ENCODE peak calls at places on chromosomes 4 and X, in five cellular contexts. One of them, this sample, is unnamed. For H3K4me1, the result is how much of the 10 kb centered on the place peaks cover.

GRCh38 chr4:111775908-111776307 is 369.3 kb upstream of the FAM241A start:
- DNase-seq in GM23248: peak
- DNase-seq in heart left ventricle: no peak
- DNase-seq in lung: no peak
- DNase-seq in CD8-positive, alpha-beta T cell: no peak
- DNase-seq in this sample: no peak

GRCh38 chr4:108492816-108493595 is 127.4 kb upstream of the RPL34 start:
- DNase-seq in GM23248: peak
- DNase-seq in heart left ventricle: no peak
- DNase-seq in lung: no peak
- DNase-seq in CD8-positive, alpha-beta T cell: no peak
- DNase-seq in this sample: no peak

GRCh38 chrX:2134782-2135181 is 366.0 kb downstream of the DHRSX start:
- DNase-seq in GM23248: no peak
- DNase-seq in heart left ventricle: no peak
- DNase-seq in lung: no peak
- DNase-seq in CD8-positive, alpha-beta T cell: no peak
- DNase-seq in this sample: no peak

GRCh38 chr4:152935138-152935537 is 985 bp upstream of the FHDC1 start:
- DNase-seq in GM23248: no peak
- DNase-seq in heart left ventricle: no peak
- DNase-seq in lung: no peak
- DNase-seq in CD8-positive, alpha-beta T cell: no peak
- DNase-seq in this sample: no peak

GRCh38 chr4:26803462-26803861 is 57.2 kb upstream of the STIM2 start:
- DNase-seq in GM23248: peak
- DNase-seq in heart left ventricle: no peak
- DNase-seq in lung: no peak
- DNase-seq in CD8-positive, alpha-beta T cell: no peak
- DNase-seq in this sample: no peak

GRCh38 chrX:30246769-30247489 is at the start of gene MAGEB1:
- DNase-seq in GM23248: no peak
- DNase-seq in heart left ventricle: no peak
- DNase-seq in lung: no peak
- DNase-seq in CD8-positive, alpha-beta T cell: no peak
- DNase-seq in this sample: no peak

GRCh38 chr4:94532016-94532789 is 80.5 kb downstream of the PDLIM5 start:
- DNase-seq in GM23248: peak
- DNase-seq in heart left ventricle: no peak
- DNase-seq in lung: no peak
- DNase-seq in CD8-positive, alpha-beta T cell: no peak
- DNase-seq in this sample: no peak

GRCh38 chr4:41619161-41619560 is 81.2 kb downstream of the LIMCH1 start:
- DNase-seq in GM23248: no peak
- DNase-seq in heart left ventricle: no peak
- DNase-seq in lung: no peak
- DNase-seq in CD8-positive, alpha-beta T cell: no peak
- DNase-seq in this sample: no peak

GRCh38 chrX:1618689-1619088 is 3.8 kb downstream of the ASMT start:
- DNase-seq in GM23248: no peak
- DNase-seq in heart left ventricle: no peak
- DNase-seq in lung: no peak
- DNase-seq in CD8-positive, alpha-beta T cell: no peak
- DNase-seq in this sample: no peak

GRCh38 chrX:54922547-54922946 is 1.9 kb downstream of the TRO start:
- DNase-seq in GM23248: no peak
- DNase-seq in heart left ventricle: no peak
- DNase-seq in lung: no peak
- DNase-seq in CD8-positive, alpha-beta T cell: no peak
- DNase-seq in this sample: no peak

GRCh38 chr4:38114435-38114834 is 154.2 kb downstream of the PTTG2 start:
- DNase-seq in GM23248: peak
- DNase-seq in heart left ventricle: no peak
- DNase-seq in lung: no peak
- DNase-seq in CD8-positive, alpha-beta T cell: no peak
- DNase-seq in this sample: no peak

GRCh38 chrX:104750146-104750699 is 184.2 kb downstream of the IL1RAPL2 start:
- DNase-seq in GM23248: no peak
- DNase-seq in heart left ventricle: no peak
- DNase-seq in lung: no peak
- DNase-seq in CD8-positive, alpha-beta T cell: no peak
- DNase-seq in this sample: no peak

GRCh38 chr4:25563071-25563564 is 92.5 kb upstream of the SLC34A2 start:
- DNase-seq in GM23248: no peak
- DNase-seq in heart left ventricle: no peak
- DNase-seq in lung: peak
- DNase-seq in CD8-positive, alpha-beta T cell: no peak
- DNase-seq in this sample: peak

GRCh38 chrX:150482537-150483217 is 85.7 kb upstream of the MTM1 start:
- DNase-seq in GM23248: peak
- DNase-seq in heart left ventricle: no peak
- DNase-seq in lung: no peak
- DNase-seq in CD8-positive, alpha-beta T cell: no peak
- DNase-seq in this sample: no peak

GRCh38 chr4:3221996-3222395 is 27.0 kb upstream of the MSANTD1 start:
- DNase-seq in GM23248: no peak
- DNase-seq in heart left ventricle: no peak
- DNase-seq in lung: no peak
- DNase-seq in CD8-positive, alpha-beta T cell: no peak
- DNase-seq in this sample: peak

GRCh38 chr4:112968456-112969159 is 80.8 kb upstream of the ANK2 start:
- DNase-seq in GM23248: peak
- DNase-seq in heart left ventricle: no peak
- DNase-seq in lung: no peak
- DNase-seq in CD8-positive, alpha-beta T cell: no peak
- DNase-seq in this sample: no peak

GRCh38 chr4:108029321-108029720 is 39.6 kb downstream of the HADH start:
- DNase-seq in GM23248: no peak
- DNase-seq in heart left ventricle: no peak
- DNase-seq in lung: no peak
- DNase-seq in CD8-positive, alpha-beta T cell: no peak
- DNase-seq in this sample: no peak

GRCh38 chr4:55947254-55947882 is 1.4 kb upstream of the CEP135 start:
- DNase-seq in GM23248: peak
- DNase-seq in heart left ventricle: no peak
- DNase-seq in lung: no peak
- DNase-seq in CD8-positive, alpha-beta T cell: no peak
- DNase-seq in this sample: no peak

GRCh38 chr4:175930471-175930870 is 118.4 kb upstream of the GPM6A start:
- DNase-seq in GM23248: no peak
- DNase-seq in heart left ventricle: no peak
- DNase-seq in lung: no peak
- DNase-seq in CD8-positive, alpha-beta T cell: no peak
- DNase-seq in this sample: no peak

GRCh38 chrX:106931831-106932491 is 11.8 kb downstream of the CLDN2 start:
- DNase-seq in GM23248: no peak
- DNase-seq in heart left ventricle: no peak
- DNase-seq in lung: no peak
- DNase-seq in CD8-positive, alpha-beta T cell: no peak
- DNase-seq in this sample: no peak

GRCh38 chrX:39726810-39727209 is 370.9 kb downstream of the BCOR start:
- DNase-seq in GM23248: peak
- DNase-seq in heart left ventricle: no peak
- DNase-seq in lung: no peak
- DNase-seq in CD8-positive, alpha-beta T cell: no peak
- DNase-seq in this sample: no peak

DNA sequence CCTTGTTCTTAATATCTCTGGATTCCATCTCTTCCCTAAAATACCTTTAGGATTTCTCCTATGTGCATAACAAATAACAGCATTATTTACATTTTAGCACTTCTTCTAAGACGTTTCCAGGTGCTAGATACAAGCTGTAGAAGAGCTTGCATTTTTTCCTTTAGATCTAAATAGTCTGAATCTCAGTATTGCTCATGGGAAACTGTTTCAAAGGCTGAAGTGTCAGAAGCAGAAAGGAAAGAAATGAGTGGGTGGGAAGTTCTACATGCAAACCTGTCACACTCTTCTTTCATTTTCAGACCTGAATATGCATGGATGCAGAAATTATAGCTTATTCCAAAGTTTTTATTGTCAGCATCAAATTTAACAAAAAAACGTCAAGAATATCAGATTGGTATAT is 41.8 kb downstream of the FGF13 start:
- DNase-seq in GM23248: no peak
- DNase-seq in heart left ventricle: no peak
- DNase-seq in lung: no peak
- DNase-seq in CD8-positive, alpha-beta T cell: no peak
- DNase-seq in this sample: no peak
- H3K4me3 ChIP-seq in GM23248: no peak
- H3K4me3 ChIP-seq in heart left ventricle: no peak
- H3K4me3 ChIP-seq in lung: no peak
- H3K4me3 ChIP-seq in CD8-positive, alpha-beta T cell: no peak
- H3K4me3 ChIP-seq in this sample: no peak

GRCh38 chrX:17595456-17596035 is 141.7 kb upstream of the SCML1 start:
- DNase-seq in GM23248: peak
- DNase-seq in heart left ventricle: no peak
- DNase-seq in lung: no peak
- DNase-seq in CD8-positive, alpha-beta T cell: no peak
- DNase-seq in this sample: no peak
- H3K27ac ChIP-seq in GM23248: peak
- H3K27ac ChIP-seq in heart left ventricle: no peak
- H3K27ac ChIP-seq in lung: no peak
- H3K27ac ChIP-seq in CD8-positive, alpha-beta T cell: no peak
- H3K27ac ChIP-seq in this sample: no peak

DNA sequence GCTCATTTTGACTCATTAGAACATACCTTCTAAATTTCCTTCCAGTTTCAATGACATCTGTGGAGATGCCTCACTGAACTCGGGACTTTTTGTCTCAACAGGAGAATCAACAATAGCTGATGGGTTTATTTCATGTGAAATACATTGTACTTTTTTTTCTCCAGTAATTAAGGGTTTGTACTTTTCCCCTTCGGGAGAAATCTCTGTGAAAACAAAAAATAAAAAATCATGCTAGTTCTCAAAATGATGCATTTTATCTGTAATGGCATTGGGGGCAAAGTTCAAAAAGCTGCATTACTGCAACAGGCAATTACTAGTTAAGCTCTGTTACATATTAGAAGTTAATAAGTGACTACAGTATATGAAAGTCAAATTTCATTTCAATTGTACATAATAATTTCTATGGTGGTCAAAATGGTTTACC is 167.3 kb upstream of the SH3RF1 start:
- DNase-seq in GM23248: no peak
- DNase-seq in heart left ventricle: no peak
- DNase-seq in lung: no peak
- DNase-seq in CD8-positive, alpha-beta T cell: no peak
- DNase-seq in this sample: no peak
- H3K4me1 ChIP-seq in GM23248: under half
- H3K4me1 ChIP-seq in heart left ventricle: under half
- H3K4me1 ChIP-seq in lung: under half
- H3K4me1 ChIP-seq in CD8-positive, alpha-beta T cell: under half
- H3K4me1 ChIP-seq in this sample: under half

DNA sequence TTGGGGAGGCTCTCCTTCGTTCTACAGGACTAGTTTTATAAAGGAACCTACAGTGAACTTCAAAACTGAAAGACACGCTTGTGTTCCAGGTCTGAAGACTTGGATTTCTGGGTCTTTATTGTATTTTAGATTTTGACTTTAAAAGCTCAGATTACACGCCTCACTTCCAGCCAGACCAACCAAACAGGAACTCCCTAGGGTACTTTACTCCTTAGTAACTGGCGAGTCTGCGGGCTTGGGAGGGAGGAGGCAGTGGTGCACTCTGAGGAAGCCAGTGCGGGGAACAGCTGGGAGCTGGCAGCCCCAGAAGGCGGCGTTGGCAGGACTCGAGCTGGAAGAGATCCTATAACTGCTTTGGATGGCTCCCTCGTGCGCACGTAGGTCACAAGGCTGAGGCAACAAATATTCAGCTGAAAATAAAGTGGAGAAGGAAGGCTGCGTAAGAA is 388 bp upstream of the PHKA1 start:
- DNase-seq in GM23248: peak
- DNase-seq in heart left ventricle: peak
- DNase-seq in lung: peak
- DNase-seq in CD8-positive, alpha-beta T cell: no peak
- DNase-seq in this sample: peak
- H3K4me3 ChIP-seq in GM23248: peak
- H3K4me3 ChIP-seq in heart left ventricle: peak
- H3K4me3 ChIP-seq in lung: no peak
- H3K4me3 ChIP-seq in CD8-positive, alpha-beta T cell: peak
- H3K4me3 ChIP-seq in this sample: peak

This sample was measured in gastrocnemius medialis.